ENCODE peak calls at places on chromosomes 5 and 9, in nine cellular contexts. R is NCI-H1105 treated with DMSO at 0.1 percent for 48 hours, B is HS-5, C is amniotic stem cell, T is body of pancreas, I is head of caudate nucleus, J is Right ventricle myocardium superior, V is neural progenitor cell, U is hepatocyte. N is an unnamed sample.

GRCh38 chr5:140795259-140795641 is 598 bp downstream of the PCDHA2 start:
- DNase-seq in R (no peak), B (no peak), C (no peak), T (no peak), I (no peak), J (no peak), V (peak), U (peak), N (no peak)

GRCh38 chr5:81408496-81408895 is 14.6 kb upstream of the ACOT12 start:
- DNase-seq in R (no peak), B (no peak), C (no peak), T (no peak), I (no peak), J (no peak), V (no peak), U (no peak), N (no peak)

GRCh38 chr5:146426853-146427618 is 20.1 kb upstream of the TCERG1 start:
- DNase-seq in R (peak), B (no peak), C (no peak), T (no peak), I (no peak), J (no peak), V (peak), U (peak), N (no peak)

GRCh38 chr9:74524289-74524688 is 27.2 kb downstream of the RORB start:
- DNase-seq in R (no peak), B (no peak), C (no peak), T (no peak), I (no peak), J (no peak), V (no peak), U (no peak), N (no peak)

GRCh38 chr9:70484232-70485130 is 70.0 kb upstream of the KLF9 start:
- DNase-seq in R (peak), B (peak), C (no peak), T (peak), I (peak), J (no peak), V (peak), U (peak), N (no peak)

GRCh38 chr5:102450313-102450990 is 48.3 kb downstream of the SLCO6A1 start:
- DNase-seq in R (no peak), B (no peak), C (no peak), T (no peak), I (no peak), J (no peak), V (peak), U (no peak), N (no peak)

GRCh38 chr9:100457517-100457916 is 15.4 kb upstream of the TMEFF1 start:
- DNase-seq in R (no peak), B (no peak), C (no peak), T (no peak), I (no peak), J (no peak), V (no peak), U (no peak), N (no peak)

GRCh38 chr5:36079200-36079761 is 12.6 kb upstream of the UGT3A2 start:
- DNase-seq in R (peak), B (peak), C (no peak), T (peak), I (no peak), J (no peak), V (peak), U (peak), N (no peak)

GRCh38 chr5:138989720-138990119 is 114.6 kb upstream of the LRRTM2 start:
- DNase-seq in R (no peak), B (no peak), C (no peak), T (no peak), I (no peak), J (no peak), V (no peak), U (no peak), N (no peak)